ENCODE peak calls at places on chromosomes 4 and X, in seven cellular contexts. R is Panc1, Z is AG09309, Y is astrocyte of the cerebellum, Q is cardiac fibroblast, T is OCI-LY7, M is AG10803. E is an unnamed sample.

GRCh38 chr4:70768301-70768948 is 46.7 kb downstream of the RUFY3 start:
- DNase-seq in R (no peak), Y (no peak), M (peak; percentile 9), Z (no peak), T (no peak), Q (no peak), E (no peak)

GRCh38 chr4:39770471-39770870 is 72.5 kb downstream of the UBE2K start:
- DNase-seq in Q (no peak), T (no peak), M (no peak), Z (no peak), R (no peak), Y (no peak), E (no peak)

GRCh38 chr4:39521253-39521908 is 5.9 kb downstream of the UGDH start:
- DNase-seq in Q (peak; percentile 56), M (peak; percentile 72), Y (peak; percentile 43), T (no peak), R (no peak), Z (no peak), E (no peak)

GRCh38 chr4:41430796-41431195 is 107.2 kb upstream of the LIMCH1 start:
- DNase-seq in Z (peak; percentile 55), R (no peak), Y (no peak), M (peak; percentile 76), Q (peak; percentile 12), T (no peak), E (no peak)

GRCh38 chr4:140602714-140603113 is 34.0 kb upstream of the UCP1 start:
- DNase-seq in Z (no peak), M (no peak), R (no peak), Q (no peak), Y (no peak), T (no peak), E (no peak)

GRCh38 chr4:183960021-183960420 is 54.9 kb downstream of the STOX2 start:
- DNase-seq in T (no peak), Q (peak; percentile 60), Z (no peak), Y (peak; percentile 83), M (peak; percentile 12), R (no peak), E (peak; percentile 8)

GRCh38 chr4:151624606-151625565 is 135.9 kb downstream of the GATB start:
- DNase-seq in Z (no peak), T (no peak), M (no peak), Y (no peak), R (no peak), Q (peak; percentile 20), E (no peak)

GRCh38 chr4:10281996-10282395 is 165.4 kb upstream of the WDR1 start:
- DNase-seq in Q (no peak), M (peak; percentile 47), Y (no peak), R (no peak), Z (no peak), T (no peak), E (no peak)

GRCh38 chr4:54942735-54943134 is 182.7 kb downstream of the KDR start:
- DNase-seq in Z (no peak), M (peak; percentile 15), Q (no peak), R (no peak), Y (no peak), T (peak; percentile 44), E (no peak)

GRCh38 chr4:182492456-182492855 is 249.3 kb downstream of the TENM3 start:
- DNase-seq in Q (peak; percentile 42), Y (peak; percentile 31), T (no peak), R (no peak), Z (peak; percentile 68), M (peak; percentile 68), E (peak; percentile 8)

GRCh38 chr4:72567036-72567435 is 2.0 kb downstream of the ADAMTS3 start:
- DNase-seq in Y (no peak), Z (no peak), T (no peak), M (no peak), Q (no peak), R (no peak), E (no peak)

GRCh38 chrX:130575831-130576404 is 174.1 kb downstream of the RBMX2 start:
- DNase-seq in Y (peak; percentile 6), R (peak; percentile 42), Z (peak; percentile 4), Q (peak; percentile 60), T (peak; percentile 31), M (peak; percentile 36), E (peak; percentile 1)

GRCh38 chrX:132648870-132649269 is 160.0 kb upstream of the MBNL3 start:
- DNase-seq in R (no peak), Y (no peak), T (no peak), M (peak; percentile 84), Z (peak; percentile 11), Q (peak; percentile 8), E (no peak)

GRCh38 chrX:139141370-139141769 is 389.2 kb upstream of the F9 start:
- DNase-seq in T (no peak), Q (no peak), Z (no peak), M (no peak), R (no peak), Y (no peak), E (no peak)

GRCh38 chrX:101429934-101430333 is 21.9 kb downstream of the HNRNPH2 start:
- DNase-seq in M (peak; percentile 34), Y (no peak), Z (no peak), Q (no peak), T (no peak), R (no peak), E (no peak)

GRCh38 chr4:113004655-113005054 is 44.8 kb upstream of the ANK2 start:
- DNase-seq in Q (no peak), Y (no peak), T (no peak), R (no peak), M (no peak), Z (no peak), E (no peak)

GRCh38 chr4:142378179-142378578 is 467.9 kb downstream of the INPP4B start:
- DNase-seq in Q (no peak), M (no peak), R (no peak), Y (no peak), Z (no peak), T (no peak), E (no peak)

GRCh38 chrX:97398030-97398551 is 514.4 kb downstream of the RPA4 start:
- DNase-seq in Q (no peak), Y (no peak), M (no peak), T (no peak), R (no peak), Z (no peak), E (no peak)
- H3K4me3 ChIP-seq in Q (no peak overlapping the region), Y (no peak overlapping the region), M (no peak overlapping the region), T (no peak overlapping the region), R (no peak overlapping the region), Z (no peak overlapping the region), E (no peak overlapping the region)

DNA sequence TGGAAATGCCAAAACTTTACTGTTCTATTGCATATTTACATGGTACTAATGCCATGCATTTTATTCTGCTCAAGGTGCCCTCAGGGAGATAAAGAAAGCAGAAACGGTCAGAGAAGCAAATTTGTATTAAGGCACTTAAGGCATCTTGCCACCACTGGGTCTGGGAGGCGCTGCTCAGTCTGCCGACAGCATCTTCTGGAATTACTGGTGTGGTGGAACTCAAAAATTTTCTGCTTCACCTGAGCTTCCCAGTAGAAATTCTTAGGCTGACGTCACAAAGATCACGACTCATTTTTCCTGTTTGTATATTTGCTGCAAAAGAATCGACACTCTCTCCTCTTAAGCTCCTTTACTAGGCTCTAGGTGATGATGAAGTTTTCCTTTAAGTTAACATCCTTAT is 3.0 kb downstream of the RASSF6 start:
- DNase-seq in Z (no peak), Y (no peak), T (peak; percentile 75), Q (no peak), M (no peak), R (no peak), E (no peak)
- TF ChIP-seq CTCF in Z (no peak), Y (no peak), T (peak; percentile 70), Q (no peak), M (no peak), R (no peak), E (no peak)

DNA sequence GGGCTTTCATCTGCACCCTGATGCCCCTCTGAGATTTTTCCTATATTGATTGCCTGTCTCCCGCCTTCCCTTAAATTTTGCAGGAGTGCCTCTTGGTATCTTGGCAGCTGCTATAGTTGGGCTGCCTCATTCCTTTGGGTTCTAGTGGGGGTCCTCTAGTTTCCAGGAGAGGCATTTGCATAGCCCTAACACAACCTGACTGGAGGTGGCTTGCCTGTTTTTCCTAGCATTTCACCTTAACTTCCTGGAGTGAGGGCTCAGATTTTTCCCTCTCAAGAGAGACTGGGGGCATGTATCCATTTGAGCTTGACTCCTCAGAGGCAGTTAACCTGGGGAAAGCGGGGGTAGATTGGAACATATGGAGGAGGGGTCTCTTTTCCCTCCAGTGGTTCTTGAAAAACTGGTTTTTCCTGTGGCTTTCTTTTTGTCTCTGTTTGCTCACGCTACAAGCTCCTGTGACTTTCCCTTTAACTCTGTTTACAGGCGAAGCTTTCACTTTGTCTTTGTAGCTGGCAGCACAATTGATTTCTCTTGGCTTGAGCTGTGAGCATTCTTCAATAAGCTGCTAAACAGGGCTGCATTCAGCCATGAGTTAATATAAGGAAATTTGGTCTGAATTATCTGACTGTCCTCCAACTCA is 45.9 kb downstream of the UGT2A3 start:
- DNase-seq in R (no peak), Z (no peak), M (no peak), T (no peak), Y (peak; percentile 33), Q (peak; percentile 12), E (no peak)
- H3K4me3 ChIP-seq in R (peak overlapping the region; percentile 44), Z (no peak overlapping the region), M (no peak overlapping the region), T (no peak overlapping the region), Y (peak overlapping the region; percentile 17), Q (no peak overlapping the region), E (peak overlapping the region; percentile 42)

GRCh38 chr4:995311-996026 is 2.3 kb upstream of the SLC26A1 start:
- DNase-seq in Z (no peak), T (no peak), M (no peak), R (no peak), Y (no peak), Q (no peak), E (no peak)

GRCh38 chr4:996030-996993 is 3.1 kb upstream of the SLC26A1 start:
- DNase-seq in Q (no peak), R (no peak), Y (no peak), T (no peak), M (no peak), Z (no peak), E (no peak)

GRCh38 chr4:997375-998071 is 4.3 kb upstream of the SLC26A1 start:
- DNase-seq in Q (no peak), R (no peak), M (no peak), Z (no peak), Y (no peak), T (no peak), E (no peak)

GRCh38 chr4:998096-998691 is 5.0 kb upstream of the SLC26A1 start:
- DNase-seq in R (no peak), M (no peak), T (no peak), Y (no peak), Z (no peak), Q (no peak), E (no peak)

DNA sequence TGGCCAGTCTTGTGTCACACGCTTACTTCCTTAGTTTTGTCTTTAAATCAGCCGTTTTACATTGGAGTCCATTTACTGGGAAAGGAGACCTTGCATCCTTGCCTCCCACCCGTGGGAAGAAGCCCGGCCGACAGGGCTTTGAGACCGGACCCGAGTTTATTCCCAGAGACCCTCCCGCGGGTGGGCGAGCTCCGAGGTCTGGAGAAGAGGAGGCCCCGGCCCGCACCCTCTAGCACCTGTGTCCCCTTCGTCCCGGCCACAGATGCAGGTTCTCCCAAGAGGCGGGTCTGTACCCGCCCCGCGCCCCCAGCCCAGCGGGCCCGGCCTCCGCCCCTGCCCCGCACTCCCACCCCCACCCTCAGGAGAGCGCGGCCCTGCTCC is 3.8 kb upstream of the SLC26A1 start:
- DNase-seq in Y (no peak), T (no peak), R (no peak), Z (no peak), Q (no peak), M (no peak), E (no peak)
- TF ChIP-seq CTCF in Y (no peak), T (no peak), R (no peak), Z (no peak), Q (no peak), M (no peak), E (no peak)

E was measured in AG04450.